ENCODE peak calls at places on chromosomes 7 and 10, in ten cellular contexts. C is keratinocyte, T is upper lobe of right lung, J is OCI-LY7, A is IMR-90, O is cardiac muscle cell, M is PC-9, R is lower lobe of right lung, H is left ventricle myocardium inferior, L is transverse colon. X is an unnamed sample. For H3K4me1, the result is how much of the 10 kb centered on the place peaks cover.

GRCh38 chr7:18753972-18754610 is 258.5 kb downstream of the HDAC9 start:
- DNase-seq in O (no peak), C (no peak), M (no peak), R (no peak), H (no peak), A (peak), T (no peak), L (no peak), J (no peak), X (no peak)

GRCh38 chr7:1909476-1909875 is 239.4 kb downstream of the ELFN1 start:
- DNase-seq in M (no peak), T (no peak), H (no peak), C (no peak), R (no peak), O (no peak), J (no peak), A (no peak), L (no peak), X (no peak)

GRCh38 chr7:20470082-20470481 is 139.4 kb downstream of the ITGB8 start:
- DNase-seq in J (no peak), M (no peak), A (no peak), L (no peak), C (no peak), H (no peak), T (no peak), O (no peak), R (no peak), X (no peak)

GRCh38 chr10:102313221-102313896 is 68.0 kb downstream of the GBF1 start:
- DNase-seq in J (no peak), M (no peak), T (no peak), H (no peak), A (no peak), O (peak), C (no peak), L (no peak), R (no peak), X (no peak)

GRCh38 chr10:71569775-71570588 is 149.6 kb downstream of the C10orf105 start:
- DNase-seq in A (peak), H (peak), M (peak), L (peak), T (no peak), R (peak), J (peak), O (peak), C (peak), X (peak)

GRCh38 chr7:1693991-1694524 is 24.0 kb downstream of the ELFN1 start:
- DNase-seq in O (peak), T (peak), M (no peak), A (peak), H (peak), C (no peak), L (no peak), J (no peak), R (peak), X (no peak)

GRCh38 chr10:104680467-104681401 is 39.6 kb downstream of the SORCS3 start:
- DNase-seq in R (no peak), L (no peak), H (no peak), O (peak), A (no peak), J (no peak), T (peak), M (no peak), C (no peak), X (no peak)

GRCh38 chr10:637221-637620 is 52.2 kb downstream of the DIP2C start:
- DNase-seq in M (no peak), J (no peak), O (no peak), C (no peak), L (no peak), T (no peak), A (no peak), R (no peak), H (no peak), X (no peak)

GRCh38 chr10:71625445-71626175 is 94.0 kb downstream of the C10orf105 start:
- DNase-seq in R (no peak), M (no peak), O (no peak), L (no peak), C (no peak), H (no peak), T (no peak), J (no peak), A (no peak), X (no peak)

GRCh38 chr10:111102381-111102973 is 25.6 kb downstream of the ADRA2A start:
- DNase-seq in L (no peak), C (no peak), J (no peak), O (no peak), T (peak), M (no peak), H (no peak), A (no peak), R (no peak), X (no peak)

GRCh38 chr10:59177031-59177861 is 803 bp downstream of the PHYHIPL start:
- DNase-seq in L (no peak), M (no peak), J (no peak), H (no peak), C (peak), T (no peak), O (peak), R (peak), A (peak), X (peak)

GRCh38 chr10:126090911-126091728 is 194.8 kb downstream of the FANK1 start:
- DNase-seq in C (peak), T (no peak), O (no peak), A (peak), R (no peak), H (no peak), J (no peak), M (peak), L (no peak), X (no peak)

GRCh38 chr7:9891056-9891455 is 1082.6 kb upstream of the PHF14 start:
- DNase-seq in L (no peak), M (no peak), T (no peak), A (no peak), H (no peak), C (no peak), O (no peak), R (no peak), J (no peak), X (no peak)

GRCh38 chr7:9889557-9889956 is 1084.1 kb upstream of the PHF14 start:
- DNase-seq in A (no peak), O (peak), H (no peak), M (no peak), R (peak), L (no peak), C (no peak), T (peak), J (no peak), X (no peak)

DNA sequence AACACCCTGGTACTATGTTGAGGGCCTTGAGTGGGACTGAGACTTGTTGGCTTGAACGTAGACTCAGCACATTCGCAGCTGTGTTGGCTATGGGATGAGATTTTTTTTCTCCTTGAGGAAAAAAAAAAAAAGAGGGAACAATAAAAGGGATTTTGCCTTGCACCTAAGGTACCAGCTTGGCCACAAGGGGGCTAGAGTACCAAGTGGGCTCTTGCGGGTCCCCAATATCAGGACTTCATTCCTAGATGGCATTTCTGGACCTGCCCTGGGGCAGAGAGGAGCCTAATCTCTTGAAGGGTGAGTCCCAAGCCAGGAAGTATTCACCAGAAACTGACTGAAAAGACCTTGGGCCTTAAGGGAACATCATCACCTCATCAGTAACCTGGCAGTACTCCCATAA is 1083.6 kb upstream of the PHF14 start:
- DNase-seq in L (no peak), C (no peak), A (no peak), M (no peak), J (no peak), R (no peak), O (no peak), T (no peak), H (no peak), X (no peak)
- TF ChIP-seq CTCF in L (no peak), C (no peak), A (no peak), M (no peak), J (peak), R (no peak), O (no peak), T (no peak), H (no peak), X (no peak)

DNA sequence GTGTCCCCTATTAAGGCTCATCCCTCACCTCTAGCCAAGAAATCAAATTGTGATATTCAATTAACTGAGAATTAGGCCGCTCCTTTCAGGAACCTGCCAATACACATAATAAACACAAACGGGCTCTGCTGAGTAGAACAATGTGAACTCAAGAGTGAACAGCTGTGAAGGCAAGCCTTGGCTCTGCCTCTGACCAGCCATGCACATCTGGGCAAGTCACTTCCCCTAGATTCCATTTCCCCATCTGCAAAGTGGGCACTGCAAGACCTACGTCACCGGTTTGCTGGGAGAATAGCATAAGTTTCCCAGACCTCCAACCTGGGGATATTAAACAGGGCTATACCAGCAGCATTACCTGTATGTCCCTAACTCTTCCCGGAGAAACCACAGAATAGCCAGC is 355.2 kb downstream of the TNS3 start:
- DNase-seq in T (no peak), O (no peak), R (no peak), A (no peak), J (peak), C (no peak), H (no peak), L (no peak), M (no peak), X (no peak)
- H3K4me1 ChIP-seq in T (under half), O (under half), R (under half), A (under half), J (under half), C (under half), H (under half), L (under half), M (under half), X (under half)

DNA sequence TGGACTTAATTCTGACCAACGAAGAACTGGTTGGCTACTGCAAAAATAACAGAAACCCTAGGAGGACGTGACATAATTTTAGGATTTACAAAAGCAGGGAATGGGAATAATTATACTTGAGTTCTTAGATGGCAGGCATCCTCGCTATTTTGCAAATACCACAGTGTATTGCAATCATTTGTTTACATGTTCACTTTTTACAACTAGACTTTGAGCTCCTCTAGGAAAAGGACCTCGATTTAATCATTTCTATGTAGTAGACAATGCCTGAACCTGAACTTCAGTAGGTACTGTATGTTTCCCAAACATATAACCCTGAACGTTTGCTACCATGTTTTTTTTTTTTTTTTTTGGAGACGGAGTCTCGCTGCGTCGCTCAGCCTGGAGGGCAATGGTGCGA is 137.7 kb downstream of the CNOT4 start:
- DNase-seq in O (no peak), M (no peak), A (no peak), C (no peak), J (no peak), R (no peak), H (no peak), L (no peak), T (no peak), X (no peak)
- H3K27ac ChIP-seq in O (no peak), M (no peak), A (no peak), C (no peak), J (no peak), R (no peak), H (no peak), L (no peak), T (no peak), X (no peak)

GRCh38 chr10:108913300-108913699 is 1010.0 kb downstream of the XPNPEP1 start:
- DNase-seq in M (no peak), L (no peak), A (no peak), T (no peak), R (no peak), H (no peak), J (no peak), O (no peak), C (no peak), X (no peak)

GRCh38 chr10:108911814-108912541 is 1011.3 kb downstream of the XPNPEP1 start:
- DNase-seq in A (peak), M (no peak), L (peak), H (peak), R (peak), T (peak), J (no peak), O (no peak), C (no peak), X (peak)
- TF ChIP-seq CTCF in A (peak), M (no peak), L (peak), H (peak), R (peak), T (peak), J (no peak), O (peak), C (peak), X (peak)

DNA sequence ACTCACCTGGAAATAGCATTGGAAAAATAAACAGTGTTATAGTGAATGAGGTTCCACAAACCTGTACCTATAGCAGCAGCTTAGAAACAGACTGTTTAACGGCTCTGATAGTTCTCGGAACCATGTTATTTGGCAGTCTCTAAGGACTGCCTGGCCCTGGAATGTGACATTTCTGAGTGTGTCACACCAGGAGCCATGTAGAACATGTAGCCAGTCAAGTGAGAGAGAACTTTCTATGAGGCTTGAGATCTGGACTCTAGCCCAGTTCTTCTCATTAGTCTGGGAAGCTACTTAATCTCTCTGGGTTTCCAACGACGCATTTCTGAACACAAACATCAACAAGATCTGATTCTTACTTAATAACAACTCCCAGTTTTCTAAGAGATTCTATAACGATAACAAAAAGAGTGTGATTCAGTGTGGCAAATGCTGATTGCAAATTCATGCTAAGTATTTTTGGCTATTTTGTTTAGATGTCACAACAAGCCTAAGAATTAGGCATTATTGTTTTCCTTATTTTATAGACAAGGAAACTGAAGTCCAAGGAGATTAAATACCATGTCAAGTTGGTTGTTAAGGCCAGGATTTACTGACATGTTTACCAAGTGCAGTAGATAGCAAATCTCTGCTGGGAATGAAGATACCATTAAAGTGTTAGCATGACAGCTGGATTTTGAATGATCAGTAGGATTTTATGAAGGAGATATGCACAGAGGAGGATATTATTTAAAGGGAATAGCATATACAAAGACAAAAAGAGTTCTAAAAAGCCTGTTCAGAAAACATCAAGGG is 47.2 kb downstream of the APBB1IP start:
- DNase-seq in O (peak), C (no peak), L (no peak), R (no peak), J (no peak), A (no peak), H (no peak), M (no peak), T (no peak), X (no peak)
- H3K4me1 ChIP-seq in O (under half), C (under half), L (under half), R (under half), J (half or more), A (under half), H (under half), M (under half), T (under half), X (under half)

GRCh38 chr7:37663693-37664092 is 19.9 kb upstream of the GPR141 start:
- DNase-seq in C (no peak), M (no peak), T (no peak), H (no peak), A (no peak), O (no peak), R (peak), L (no peak), J (no peak), X (no peak)

GRCh38 chr7:37660614-37661013 is 23.0 kb upstream of the GPR141 start:
- DNase-seq in L (no peak), O (no peak), H (no peak), C (no peak), M (no peak), R (no peak), J (no peak), T (no peak), A (no peak), X (no peak)

GRCh38 chr7:37665352-37666022 is 18.1 kb upstream of the GPR141 start:
- DNase-seq in O (no peak), R (no peak), T (no peak), M (no peak), A (no peak), C (no peak), J (no peak), H (no peak), L (no peak), X (no peak)

GRCh38 chr7:37669818-37670217 is 13.7 kb upstream of the GPR141 start:
- DNase-seq in C (no peak), O (no peak), H (no peak), A (no peak), T (no peak), M (no peak), L (no peak), J (no peak), R (no peak), X (no peak)

GRCh38 chr7:37666026-37666780 is 17.4 kb upstream of the GPR141 start:
- DNase-seq in C (no peak), M (no peak), J (no peak), T (no peak), O (no peak), A (no peak), H (no peak), R (no peak), L (no peak), X (no peak)
- H3K27ac ChIP-seq in C (no peak), M (no peak), J (no peak), T (no peak), O (no peak), A (no peak), H (no peak), R (no peak), L (no peak), X (no peak)

DNA sequence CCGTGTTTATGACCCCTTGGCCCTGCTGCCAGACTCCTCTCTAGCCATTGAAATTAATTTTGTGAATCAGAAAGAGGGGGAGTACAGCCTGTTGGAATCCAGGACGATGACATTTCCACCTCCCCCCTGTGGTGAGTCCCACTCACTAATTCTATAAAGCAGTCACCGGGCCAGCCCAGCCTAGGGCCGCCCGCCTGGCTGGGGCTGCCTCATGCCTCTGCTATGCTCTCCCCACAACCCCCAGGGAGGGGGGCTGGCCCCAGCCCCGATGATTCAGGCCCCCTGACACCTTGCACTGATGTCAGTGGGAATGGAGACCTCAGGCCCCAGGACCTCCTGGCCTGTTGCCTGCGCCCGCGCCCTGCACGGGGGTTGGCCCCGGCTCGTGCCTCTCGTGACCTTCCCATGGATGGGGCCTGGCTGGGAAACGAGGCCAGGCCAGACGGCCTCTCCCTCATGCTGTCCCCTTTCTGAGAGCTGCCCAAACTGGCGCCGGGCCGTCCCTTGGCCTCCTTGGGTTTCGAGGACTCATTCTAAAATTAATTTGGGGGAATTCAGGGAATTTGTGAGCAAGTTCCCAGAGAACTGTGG is 34.0 kb downstream of the TMEM270 start:
- DNase-seq in H (peak), C (no peak), O (no peak), L (peak), J (no peak), A (peak), T (peak), R (peak), M (peak), X (peak)
- TF ChIP-seq CTCF in H (no peak), C (no peak), O (peak), L (no peak), J (no peak), A (peak), T (no peak), R (no peak), M (no peak), X (peak)